ENCODE peak calls at places on chromosomes 11 and 22, in four cellular contexts. S is pancreas, P is Calu3, U is breast epithelium. H is an unnamed sample.

GRCh38 chr11:118895093-118896039 is 11.7 kb downstream of the CXCR5 start:
- DNase-seq in P (no peak), S (no peak), U (no peak), H (no peak)

GRCh38 chr11:131002145-131002544 is 85.9 kb upstream of the SNX19 start:
- DNase-seq in U (no peak), P (no peak), S (no peak), H (no peak)

GRCh38 chr11:84747871-84748270 is 879.3 kb downstream of the DLG2 start:
- DNase-seq in U (no peak), S (no peak), P (no peak), H (no peak)

GRCh38 chr11:64138413-64138812 is 27.5 kb downstream of the MACROD1 start:
- DNase-seq in P (no peak), U (no peak), S (no peak), H (no peak)

GRCh38 chr11:77473001-77473800 is 693 bp downstream of the PAK1 start:
- DNase-seq in S (peak; percentile 86), P (peak; percentile 56), U (peak; percentile 55), H (no peak)

GRCh38 chr11:113907681-113908080 is 3.1 kb downstream of the HTR3B start:
- DNase-seq in P (no peak), U (no peak), S (no peak), H (no peak)

GRCh38 chr22:24059793-24060192 is 48.7 kb downstream of the CABIN1 start:
- DNase-seq in S (no peak), U (no peak), P (no peak), H (no peak)

GRCh38 chr22:26893711-26894110 is 236.3 kb downstream of the MIAT start:
- DNase-seq in S (no peak), U (no peak), P (no peak), H (no peak)

GRCh38 chr11:113952070-113952469 is 22.8 kb upstream of the HTR3A start:
- DNase-seq in S (no peak), P (no peak), U (no peak), H (no peak)

GRCh38 chr22:47619631-47620030 is 857.2 kb downstream of the TBC1D22A start:
- DNase-seq in U (no peak), P (no peak), S (no peak), H (no peak)

GRCh38 chr11:30489513-30489912 is 96.6 kb downstream of the MPPED2 start:
- DNase-seq in P (no peak), S (no peak), U (no peak), H (no peak)

GRCh38 chr11:119918356-119918755 is 189.4 kb upstream of the NECTIN1 start:
- DNase-seq in U (no peak), P (no peak), S (no peak), H (no peak)

GRCh38 chr11:121540627-121541026 is 87.9 kb upstream of the SORL1-AS1 start:
- DNase-seq in U (no peak), S (no peak), P (no peak), H (no peak)

GRCh38 chr11:132452616-132453015 is 1079.7 kb downstream of the OPCML start:
- DNase-seq in S (no peak), P (no peak), U (no peak), H (no peak)

GRCh38 chr11:128691802-128692749 is 1.8 kb upstream of the FLI1 start:
- DNase-seq in P (no peak), U (no peak), S (no peak), H (no peak)

GRCh38 chr11:41206388-41206787 is 253.1 kb downstream of the LRRC4C start:
- DNase-seq in U (no peak), P (no peak), S (no peak), H (no peak)

GRCh38 chr22:28231423-28231822 is 312.4 kb upstream of the PITPNB start:
- DNase-seq in U (no peak), P (no peak), S (no peak), H (no peak)

GRCh38 chr22:28074526-28074925 is 155.5 kb upstream of the PITPNB start:
- DNase-seq in S (no peak), U (no peak), P (no peak), H (no peak)

GRCh38 chr11:2519879-2520735 is 75.3 kb downstream of the KCNQ1 start:
- DNase-seq in U (peak; percentile 48), S (peak; percentile 67), P (no peak), H (no peak)

GRCh38 chr11:104033561-104033960 is 2.9 kb upstream of the DDI1 start:
- DNase-seq in P (no peak), U (no peak), S (no peak), H (no peak)

GRCh38 chr11:116529681-116530080 is 243.1 kb downstream of the BUD13 start:
- DNase-seq in P (no peak), U (no peak), S (no peak), H (no peak)

GRCh38 chr11:28834877-28835276 is 726.7 kb downstream of the METTL15 start:
- DNase-seq in P (peak; percentile 35), S (no peak), U (no peak), H (no peak)

GRCh38 chr22:46693634-46694422 is 44.2 kb downstream of the CERK start:
- DNase-seq in P (no peak), S (peak; percentile 16), U (no peak), H (no peak)

GRCh38 chr11:88666364-88666763 is 328.8 kb upstream of the CTSC start:
- DNase-seq in U (no peak), P (no peak), S (no peak), H (no peak)

GRCh38 chr11:118917488-118918127 is 8.1 kb downstream of the BCL9L start:
- DNase-seq in S (peak; percentile 80), P (peak; percentile 65), U (no peak), H (peak; percentile 80)

GRCh38 chr22:42160830-42161696 is 30.5 kb upstream of the CYP2D6 start:
- DNase-seq in S (no peak), U (no peak), P (peak; percentile 13), H (no peak)

GRCh38 chr22:24380220-24381218 is 46.9 kb upstream of the ADORA2A start:
- DNase-seq in P (no peak), S (no peak), U (no peak), H (no peak)

GRCh38 chr11:130478204-130478701 is 29.8 kb downstream of the ADAMTS15 start:
- DNase-seq in S (no peak), P (peak; percentile 32), U (no peak), H (no peak)

GRCh38 chr11:62705880-62706831 is 1.1 kb downstream of the BSCL2 start:
- DNase-seq in P (peak; percentile 94), U (peak; percentile 94), S (peak; percentile 99), H (no peak)

GRCh38 chr11:36441610-36442208 is 68.4 kb downstream of the TRAF6 start:
- DNase-seq in P (no peak), S (no peak), U (no peak), H (no peak)

GRCh38 chr11:56160217-56160616 is at the start of gene OR8K5:
- DNase-seq in U (no peak), P (no peak), S (no peak), H (no peak)

GRCh38 chr11:11987503-11988022 is 20.9 kb downstream of the DKK3 start:
- DNase-seq in S (no peak), P (peak; percentile 32), U (no peak), H (no peak)

GRCh38 chr22:30301995-30302809 is 12.9 kb upstream of the CASTOR1 start:
- DNase-seq in P (peak; percentile 59), U (no peak), S (no peak), H (no peak)

GRCh38 chr11:87422566-87422965 is 384.8 kb downstream of the TMEM135 start:
- DNase-seq in S (no peak), P (no peak), U (no peak), H (no peak)

GRCh38 chr11:83002047-83002446 is 69.7 kb downstream of the RAB30 start:
- DNase-seq in P (no peak), S (no peak), U (no peak), H (no peak)

GRCh38 chr11:69378303-69379141 is 84.6 kb downstream of the MYEOV start:
- DNase-seq in P (no peak), S (peak; percentile 46), U (peak; percentile 43), H (no peak)
- TF ChIP-seq CTCF in P (no peak), S (no peak), U (no peak), H (no peak)

DNA sequence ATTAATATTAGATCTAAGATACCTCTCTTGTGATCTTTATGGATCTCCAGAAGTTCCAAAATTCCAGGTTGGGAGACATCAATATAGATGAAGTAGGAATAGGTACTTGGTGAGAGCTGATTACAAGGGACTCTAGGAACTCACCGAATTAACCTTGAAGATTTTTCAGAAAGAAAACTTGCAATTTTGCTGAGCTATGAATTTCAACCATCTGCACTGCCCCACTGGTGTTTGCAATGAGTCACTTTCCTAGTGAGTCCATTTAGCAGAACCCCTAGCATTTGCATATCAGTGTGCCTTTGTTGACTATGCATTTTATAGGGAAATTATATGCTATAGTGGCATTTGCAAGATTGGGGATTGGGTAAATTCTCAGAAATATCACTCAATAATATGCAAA is 122.0 kb downstream of the CTNND1 start:
- DNase-seq in U (no peak), S (no peak), P (no peak), H (no peak)
- TF ChIP-seq CTCF in U (no peak), S (no peak), P (no peak), H (no peak)

GRCh38 chr11:452203-452744 is 2.2 kb downstream of the PTDSS2 start:
- DNase-seq in P (no peak), S (peak; percentile 80), U (no peak), H (no peak)

GRCh38 chr11:451738-452137 is 1.7 kb downstream of the PTDSS2 start:
- DNase-seq in P (no peak), S (peak; percentile 77), U (no peak), H (no peak)

GRCh38 chr11:449889-450808 is at the start of gene PTDSS2:
- DNase-seq in U (peak; percentile 96), P (peak; percentile 94), S (peak; percentile 98), H (peak; percentile 87)

GRCh38 chr11:452916-453527 is 2.9 kb downstream of the PTDSS2 start:
- DNase-seq in U (no peak), S (no peak), P (no peak), H (no peak)

DNA sequence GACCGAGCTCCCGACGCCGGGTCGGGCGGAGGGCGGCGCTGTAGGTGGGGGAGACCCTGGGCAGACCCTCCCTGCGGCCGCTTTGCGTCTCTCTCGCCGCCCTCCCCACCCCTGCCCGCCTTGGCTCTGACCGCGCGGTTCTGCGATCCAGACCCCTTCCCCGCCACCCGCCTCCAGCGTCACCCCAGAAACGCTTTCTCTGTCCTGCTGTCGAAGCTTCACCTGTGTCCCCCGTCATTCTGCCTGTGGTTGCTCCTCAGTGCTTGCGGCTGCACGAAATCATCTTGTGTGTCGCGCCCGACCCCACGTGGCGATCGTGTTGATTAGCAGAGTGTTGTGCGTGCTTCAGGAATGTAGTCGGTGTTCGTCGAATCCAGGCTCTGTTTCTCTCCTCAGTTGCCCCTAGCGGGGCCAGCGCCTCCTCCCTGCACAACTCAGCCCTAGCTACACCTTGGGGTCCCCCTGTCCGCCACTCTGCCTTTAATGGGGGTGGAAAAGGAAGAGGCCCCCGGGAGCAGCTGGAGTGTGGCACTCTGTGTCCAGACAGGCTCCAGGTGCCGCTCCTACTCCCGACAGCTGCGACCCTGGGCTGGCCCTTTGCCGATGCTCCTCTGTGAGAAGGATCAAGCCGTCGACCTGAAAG is 851 bp downstream of the PTDSS2 start:
- DNase-seq in S (peak; percentile 80), P (peak; percentile 74), U (peak; percentile 68), H (peak; percentile 34)
- TF ChIP-seq CTCF in S (no peak), P (no peak), U (peak; percentile 11), H (peak; percentile 70)

GRCh38 chr11:73218106-73218829 is at the start of gene P2RY2:
- DNase-seq in S (peak; percentile 90), P (peak; percentile 82), U (peak; percentile 82), H (no peak)
- TF ChIP-seq CTCF in S (peak; percentile 25), P (peak; percentile 67), U (peak; percentile 40), H (peak; percentile 54)